ENCODE peak calls at places on chromosomes 3 and 15, in ten cellular contexts. R is foreskin fibroblast, Y is BJ, F is left ventricle myocardium inferior, L is GM23338, H is thyroid gland, V is thoracic aorta, P is tibial nerve, T is A549, N is AG09309. C is an unnamed sample.

GRCh38 chr15:93319121-93319814 is 230.3 kb upstream of the RGMA start:
- DNase-seq in H (no peak), F (no peak), T (no peak), P (no peak), Y (no peak), N (no peak), L (no peak), V (peak), R (no peak), C (no peak)

GRCh38 chr15:93266291-93266690 is 177.3 kb upstream of the RGMA start:
- DNase-seq in N (no peak), V (no peak), Y (no peak), H (no peak), T (no peak), L (no peak), R (no peak), P (no peak), F (no peak), C (no peak)

GRCh38 chr15:101303408-101303807 is 8.4 kb upstream of the SNRPA1 start:
- DNase-seq in P (no peak), L (no peak), V (no peak), N (no peak), T (no peak), R (no peak), Y (no peak), H (no peak), F (no peak), C (no peak)

GRCh38 chr3:50602675-50603191 is 8.8 kb downstream of the CISH start:
- DNase-seq in L (no peak), H (peak), N (no peak), F (no peak), P (no peak), T (no peak), Y (no peak), V (no peak), R (no peak), C (no peak)

GRCh38 chr3:135150282-135150681 is 355.2 kb downstream of the EPHB1 start:
- DNase-seq in F (no peak), R (no peak), Y (no peak), H (no peak), T (no peak), L (no peak), P (no peak), V (no peak), N (no peak), C (no peak)

GRCh38 chr15:70165811-70166284 is 68.1 kb upstream of the TLE3 start:
- DNase-seq in R (no peak), H (peak), L (no peak), P (no peak), V (no peak), N (no peak), T (no peak), Y (no peak), F (peak), C (no peak)

GRCh38 chr3:160016972-160017371 is 28.3 kb downstream of the IL12A start:
- DNase-seq in H (no peak), Y (no peak), P (no peak), F (no peak), R (peak), T (no peak), N (no peak), L (no peak), V (no peak), C (peak)

GRCh38 chr3:146280859-146281258 is 30.0 kb upstream of the PLSCR4 start:
- DNase-seq in H (no peak), N (peak), Y (peak), T (no peak), F (no peak), V (no peak), P (no peak), R (peak), L (no peak), C (peak)

GRCh38 chr15:62218841-62219240 is 53.8 kb upstream of the C2CD4B start:
- DNase-seq in N (no peak), L (no peak), R (no peak), F (no peak), P (no peak), H (no peak), Y (no peak), V (no peak), T (no peak), C (no peak)

GRCh38 chr3:3907023-3907422 is 107.8 kb downstream of the LRRN1 start:
- DNase-seq in P (no peak), Y (no peak), R (no peak), F (no peak), N (no peak), V (no peak), L (no peak), H (no peak), T (no peak), C (no peak)

GRCh38 chr3:20054549-20054987 is 14.3 kb downstream of the KAT2B start:
- DNase-seq in F (no peak), R (peak), P (no peak), H (peak), N (peak), Y (no peak), V (peak), L (no peak), T (peak), C (peak)

GRCh38 chr15:31483924-31484368 is 157.3 kb downstream of the KLF13 start:
- DNase-seq in V (no peak), H (no peak), L (peak), P (no peak), Y (no peak), N (no peak), F (no peak), R (no peak), T (no peak), C (no peak)

GRCh38 chr3:106332884-106333283 is 464.1 kb upstream of the CBLB start:
- DNase-seq in F (no peak), N (no peak), R (no peak), H (no peak), P (no peak), L (peak), Y (no peak), V (no peak), T (no peak), C (no peak)

GRCh38 chr3:174498638-174499037 is 360.5 kb upstream of the NAALADL2 start:
- DNase-seq in H (no peak), P (no peak), F (no peak), L (no peak), Y (no peak), T (no peak), R (peak), N (no peak), V (no peak), C (no peak)

GRCh38 chr3:113223831-113224240 is 12.5 kb downstream of the BOC start:
- DNase-seq in V (no peak), T (no peak), N (no peak), R (peak), L (no peak), Y (no peak), F (no peak), P (no peak), H (no peak), C (no peak)

GRCh38 chr15:31091531-31091930 is 10.0 kb downstream of the TRPM1 start:
- DNase-seq in T (no peak), R (peak), F (no peak), Y (peak), P (no peak), H (no peak), L (no peak), V (no peak), N (peak), C (peak)

GRCh38 chr15:60972866-60973265 is 256.2 kb downstream of the RORA start:
- DNase-seq in Y (no peak), L (no peak), F (no peak), H (no peak), V (no peak), N (no peak), R (peak), T (no peak), P (no peak), C (peak)

GRCh38 chr15:77778802-77779201 is 146.1 kb upstream of the LINGO1 start:
- DNase-seq in H (no peak), V (no peak), N (no peak), R (no peak), F (no peak), L (no peak), P (no peak), T (no peak), Y (no peak), C (no peak)

GRCh38 chr15:63313866-63314265 is 36.5 kb downstream of the APH1B start:
- DNase-seq in N (no peak), R (no peak), P (no peak), H (no peak), L (no peak), V (no peak), T (no peak), F (no peak), Y (no peak), C (no peak)

GRCh38 chr3:105431171-105431570 is 64.5 kb downstream of the ALCAM start:
- DNase-seq in H (no peak), N (no peak), V (no peak), P (no peak), R (no peak), F (no peak), L (no peak), T (no peak), Y (no peak), C (no peak)

GRCh38 chr3:117790256-117790987 is 1080.8 kb downstream of the TUSC7 start:
- DNase-seq in N (no peak), F (no peak), P (no peak), V (no peak), T (no peak), Y (no peak), L (peak), R (peak), H (no peak), C (no peak)

GRCh38 chr3:182233405-182233804 is 521.7 kb downstream of the SOX2 start:
- DNase-seq in F (no peak), V (no peak), P (no peak), H (no peak), T (no peak), N (no peak), L (no peak), Y (no peak), R (no peak), C (no peak)

GRCh38 chr3:126358038-126358815 is 1.0 kb upstream of the KLF15 start:
- DNase-seq in P (peak), N (no peak), Y (no peak), T (no peak), V (no peak), R (no peak), L (peak), H (peak), F (no peak), C (no peak)

GRCh38 chr15:95511680-95512079 is 818.8 kb upstream of the NR2F2 start:
- DNase-seq in R (no peak), H (no peak), Y (peak), T (no peak), N (no peak), V (no peak), P (no peak), F (no peak), L (no peak), C (no peak)

GRCh38 chr15:70267306-70267705 is 169.6 kb upstream of the TLE3 start:
- DNase-seq in Y (no peak), T (no peak), V (no peak), N (no peak), H (no peak), F (no peak), L (no peak), P (no peak), R (no peak), C (no peak)

GRCh38 chr3:25433868-25434267 is 5.8 kb downstream of the RARB start:
- DNase-seq in H (no peak), Y (no peak), F (peak), R (no peak), T (no peak), L (no peak), N (no peak), V (no peak), P (no peak), C (no peak)

GRCh38 chr3:173257797-173258196 is 116.8 kb upstream of the SPATA16 start:
- DNase-seq in V (no peak), N (no peak), H (no peak), F (no peak), Y (no peak), T (no peak), L (no peak), R (no peak), P (no peak), C (no peak)

GRCh38 chr15:62469874-62470688 is 305.0 kb upstream of the C2CD4B start:
- DNase-seq in P (peak), V (peak), Y (peak), L (peak), T (no peak), R (peak), N (peak), F (peak), H (peak), C (peak)

GRCh38 chr3:126270145-126270811 is 86.9 kb downstream of the KLF15 start:
- DNase-seq in P (peak), L (no peak), V (peak), H (peak), F (peak), T (no peak), R (no peak), Y (no peak), N (no peak), C (no peak)

GRCh38 chr3:15636028-15636709 is 34.6 kb downstream of the BTD start:
- DNase-seq in F (no peak), H (no peak), V (no peak), L (no peak), N (peak), T (peak), P (no peak), Y (peak), R (peak), C (peak)

GRCh38 chr3:15606434-15606891 is 4.9 kb downstream of the BTD start:
- DNase-seq in V (no peak), F (no peak), P (no peak), Y (no peak), N (no peak), L (no peak), R (peak), T (no peak), H (peak), C (no peak)

GRCh38 chr3:172530566-172530965 is 7.3 kb upstream of the TNFSF10 start:
- DNase-seq in R (no peak), P (no peak), T (no peak), N (no peak), F (no peak), L (no peak), H (no peak), Y (no peak), V (no peak), C (no peak)

GRCh38 chr3:32256206-32256605 is 17.7 kb downstream of the CMTM8 start:
- DNase-seq in H (no peak), F (no peak), L (no peak), T (no peak), N (no peak), Y (no peak), R (no peak), P (no peak), V (no peak), C (no peak)

GRCh38 chr3:196388946-196389345 is 43.3 kb downstream of the UBXN7 start:
- DNase-seq in V (no peak), T (no peak), R (peak), L (no peak), H (no peak), P (no peak), Y (no peak), N (no peak), F (no peak), C (peak)

DNA sequence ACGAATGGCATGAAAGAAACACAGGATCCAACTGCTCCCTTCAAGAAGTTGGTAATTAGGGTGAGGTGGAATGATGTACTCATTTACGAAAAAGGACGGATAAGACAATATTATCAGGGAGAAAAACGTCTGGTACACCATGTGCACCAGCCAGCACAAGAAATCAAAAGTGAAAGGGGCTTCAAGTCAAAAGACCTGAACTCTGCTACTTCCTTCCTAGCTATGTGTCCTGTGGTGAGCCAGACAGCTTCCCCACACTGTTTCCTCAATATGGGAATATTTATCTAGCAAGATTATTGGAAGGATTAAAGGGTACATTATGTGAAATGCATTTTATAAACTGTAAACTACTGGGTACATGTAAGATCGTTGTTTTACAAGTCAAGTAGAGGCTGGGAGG is 33.9 kb downstream of the RAB27A start:
- DNase-seq in Y (no peak), N (no peak), F (no peak), H (no peak), P (no peak), V (no peak), L (no peak), T (no peak), R (no peak), C (no peak)
- H3K4me3 ChIP-seq in Y (no peak), N (no peak), F (peak), H (no peak), P (no peak), V (peak), L (no peak), T (no peak), R (no peak), C (no peak)

DNA sequence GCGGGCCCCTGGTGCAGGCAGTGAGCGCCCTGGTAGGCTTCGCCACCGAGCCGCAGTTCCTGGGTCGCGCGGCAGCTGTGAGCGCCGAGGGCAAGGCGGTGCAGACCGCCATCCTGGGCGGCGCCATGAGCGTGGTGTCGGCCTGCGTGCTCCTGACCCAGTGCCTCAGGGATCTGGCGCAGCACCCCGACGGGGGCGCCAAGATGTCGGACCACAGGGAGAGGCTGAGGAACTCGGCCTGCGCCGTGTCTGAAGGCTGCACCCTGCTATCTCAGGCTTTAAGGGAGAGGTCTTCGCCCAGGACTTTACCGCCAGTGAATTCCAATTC is 2.3 kb downstream of the TLNRD1 start:
- DNase-seq in P (no peak), L (no peak), F (peak), Y (no peak), T (no peak), V (no peak), R (no peak), H (no peak), N (no peak), C (no peak)
- H3K4me3 ChIP-seq in P (no peak), L (peak), F (peak), Y (peak), T (no peak), V (peak), R (peak), H (no peak), N (no peak), C (peak)

DNA sequence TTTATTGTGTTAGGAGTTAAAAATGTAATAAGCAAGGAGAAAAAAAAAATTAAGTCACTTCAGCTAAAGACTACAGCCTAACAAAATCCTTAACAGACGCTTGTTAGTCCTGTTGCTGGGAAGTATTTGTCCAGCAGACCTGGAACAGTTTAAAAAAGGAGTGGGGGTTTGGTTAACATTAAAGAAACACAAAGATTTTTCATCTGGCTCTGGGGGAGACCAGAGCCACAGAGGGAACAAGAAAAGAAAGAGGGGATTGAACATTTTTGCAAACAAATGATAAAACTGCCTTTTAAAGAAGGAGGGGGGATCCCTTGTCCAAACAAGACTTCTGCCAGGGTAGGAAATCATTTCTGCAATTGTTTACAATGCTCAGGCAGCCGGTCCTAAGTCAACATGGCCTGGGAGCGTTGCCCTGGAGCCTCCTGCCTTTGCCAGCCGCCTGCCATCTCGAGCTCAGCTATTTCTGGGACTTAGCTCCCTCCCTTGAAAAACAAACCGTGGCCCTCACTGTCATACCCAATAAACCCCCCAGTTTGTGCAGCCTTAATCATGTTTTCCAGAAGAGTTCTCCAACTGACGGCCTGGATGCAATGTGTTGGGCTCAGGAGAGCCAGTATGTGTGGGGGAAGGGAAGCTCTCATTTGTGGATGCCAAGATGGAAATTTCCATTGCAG is 75.7 kb upstream of the RNU6-1 start:
- DNase-seq in T (peak), R (peak), L (peak), N (no peak), V (peak), F (peak), Y (no peak), P (no peak), H (peak), C (no peak)
- H3K4me3 ChIP-seq in T (peak), R (no peak), L (peak), N (no peak), V (peak), F (no peak), Y (no peak), P (no peak), H (no peak), C (no peak)

GRCh38 chr3:194176274-194176991 is 40.5 kb downstream of the HES1 start:
- DNase-seq in L (peak), Y (no peak), V (no peak), R (peak), H (no peak), F (no peak), T (no peak), N (no peak), P (no peak), C (no peak)
- H3K4me3 ChIP-seq in L (no peak), Y (no peak), V (no peak), R (no peak), H (no peak), F (no peak), T (no peak), N (no peak), P (no peak), C (no peak)

GRCh38 chr15:38612159-38612863 is 47.7 kb upstream of the RASGRP1 start:
- DNase-seq in R (no peak), V (no peak), N (no peak), T (no peak), P (no peak), F (no peak), L (no peak), H (no peak), Y (no peak), C (no peak)
- H3K4me3 ChIP-seq in R (no peak), V (no peak), N (no peak), T (no peak), P (no peak), F (no peak), L (no peak), H (no peak), Y (no peak), C (no peak)